ENCODE peak calls at places on chromosomes 1 and 21, in nine cellular contexts. One of them, this sample, is unnamed.

GRCh38 chr1:220300442-220301121 is 28.3 kb upstream of the RAB3GAP2 start:
- ATAC-seq in lung: peak
- ATAC-seq in heart left ventricle: peak
- ATAC-seq in stimulated activated effector memory CD8-positive, alpha-beta T cell treated with anti-CD3 and anti-CD28 coated beads, Interleukin-12 subunit alpha, Interleukin-12 subunit beta, amount 100 ng/mL, for 72 hours: no peak
- ATAC-seq in naive thymus-derived CD4-positive, alpha-beta T cell: no peak
- ATAC-seq in foreskin keratinocyte: peak
- ATAC-seq in right cardiac atrium: peak
- ATAC-seq in natural killer cell treated with Interleukin-12 subunit alpha and Interleukin-12 subunit beta and Interleukin-15 and Interleukin-18, amount 100 ng/mL, for 72 hours: no peak
- ATAC-seq in activated naive CD8-positive, alpha-beta T cell treated with anti-CD3 and anti-CD28 coated beads, Interleukin-2, amount 10 ng/mL, durations not matched to agents 7 days and 5 days: no peak
- ATAC-seq in this sample: peak

GRCh38 chr1:232620356-232620841 is 9.5 kb downstream of the SIPA1L2 start:
- ATAC-seq in heart left ventricle: peak
- ATAC-seq in foreskin keratinocyte: no peak
- ATAC-seq in stimulated activated effector memory CD8-positive, alpha-beta T cell treated with anti-CD3 and anti-CD28 coated beads, Interleukin-12 subunit alpha, Interleukin-12 subunit beta, amount 100 ng/mL, for 72 hours: no peak
- ATAC-seq in lung: peak
- ATAC-seq in right cardiac atrium: peak
- ATAC-seq in natural killer cell treated with Interleukin-12 subunit alpha and Interleukin-12 subunit beta and Interleukin-15 and Interleukin-18, amount 100 ng/mL, for 72 hours: no peak
- ATAC-seq in naive thymus-derived CD4-positive, alpha-beta T cell: peak
- ATAC-seq in activated naive CD8-positive, alpha-beta T cell treated with anti-CD3 and anti-CD28 coated beads, Interleukin-2, amount 10 ng/mL, durations not matched to agents 7 days and 5 days: no peak
- ATAC-seq in this sample: peak

GRCh38 chr1:244224487-244225430 is 173.7 kb downstream of the ZBTB18 start:
- ATAC-seq in foreskin keratinocyte: no peak
- ATAC-seq in right cardiac atrium: no peak
- ATAC-seq in natural killer cell treated with Interleukin-12 subunit alpha and Interleukin-12 subunit beta and Interleukin-15 and Interleukin-18, amount 100 ng/mL, for 72 hours: no peak
- ATAC-seq in stimulated activated effector memory CD8-positive, alpha-beta T cell treated with anti-CD3 and anti-CD28 coated beads, Interleukin-12 subunit alpha, Interleukin-12 subunit beta, amount 100 ng/mL, for 72 hours: no peak
- ATAC-seq in lung: no peak
- ATAC-seq in activated naive CD8-positive, alpha-beta T cell treated with anti-CD3 and anti-CD28 coated beads, Interleukin-2, amount 10 ng/mL, durations not matched to agents 7 days and 5 days: no peak
- ATAC-seq in heart left ventricle: no peak
- ATAC-seq in naive thymus-derived CD4-positive, alpha-beta T cell: peak
- ATAC-seq in this sample: no peak

GRCh38 chr1:179251675-179252074 is 22.2 kb upstream of the ABL2 start:
- ATAC-seq in right cardiac atrium: peak
- ATAC-seq in activated naive CD8-positive, alpha-beta T cell treated with anti-CD3 and anti-CD28 coated beads, Interleukin-2, amount 10 ng/mL, durations not matched to agents 7 days and 5 days: no peak
- ATAC-seq in naive thymus-derived CD4-positive, alpha-beta T cell: no peak
- ATAC-seq in foreskin keratinocyte: no peak
- ATAC-seq in heart left ventricle: peak
- ATAC-seq in stimulated activated effector memory CD8-positive, alpha-beta T cell treated with anti-CD3 and anti-CD28 coated beads, Interleukin-12 subunit alpha, Interleukin-12 subunit beta, amount 100 ng/mL, for 72 hours: no peak
- ATAC-seq in natural killer cell treated with Interleukin-12 subunit alpha and Interleukin-12 subunit beta and Interleukin-15 and Interleukin-18, amount 100 ng/mL, for 72 hours: no peak
- ATAC-seq in lung: no peak
- ATAC-seq in this sample: peak

GRCh38 chr1:234579967-234580366 is 30.0 kb downstream of the IRF2BP2 start:
- ATAC-seq in lung: no peak
- ATAC-seq in natural killer cell treated with Interleukin-12 subunit alpha and Interleukin-12 subunit beta and Interleukin-15 and Interleukin-18, amount 100 ng/mL, for 72 hours: no peak
- ATAC-seq in right cardiac atrium: no peak
- ATAC-seq in stimulated activated effector memory CD8-positive, alpha-beta T cell treated with anti-CD3 and anti-CD28 coated beads, Interleukin-12 subunit alpha, Interleukin-12 subunit beta, amount 100 ng/mL, for 72 hours: peak
- ATAC-seq in naive thymus-derived CD4-positive, alpha-beta T cell: peak
- ATAC-seq in activated naive CD8-positive, alpha-beta T cell treated with anti-CD3 and anti-CD28 coated beads, Interleukin-2, amount 10 ng/mL, durations not matched to agents 7 days and 5 days: no peak
- ATAC-seq in foreskin keratinocyte: peak
- ATAC-seq in heart left ventricle: no peak
- ATAC-seq in this sample: peak

GRCh38 chr1:243917177-243917862 is 67.3 kb upstream of the AKT3 start:
- ATAC-seq in heart left ventricle: peak
- ATAC-seq in naive thymus-derived CD4-positive, alpha-beta T cell: peak
- ATAC-seq in foreskin keratinocyte: peak
- ATAC-seq in lung: peak
- ATAC-seq in right cardiac atrium: peak
- ATAC-seq in natural killer cell treated with Interleukin-12 subunit alpha and Interleukin-12 subunit beta and Interleukin-15 and Interleukin-18, amount 100 ng/mL, for 72 hours: peak
- ATAC-seq in stimulated activated effector memory CD8-positive, alpha-beta T cell treated with anti-CD3 and anti-CD28 coated beads, Interleukin-12 subunit alpha, Interleukin-12 subunit beta, amount 100 ng/mL, for 72 hours: peak
- ATAC-seq in activated naive CD8-positive, alpha-beta T cell treated with anti-CD3 and anti-CD28 coated beads, Interleukin-2, amount 10 ng/mL, durations not matched to agents 7 days and 5 days: peak
- ATAC-seq in this sample: peak

GRCh38 chr1:100361249-100362089 is 9.2 kb downstream of the CDC14A start:
- ATAC-seq in stimulated activated effector memory CD8-positive, alpha-beta T cell treated with anti-CD3 and anti-CD28 coated beads, Interleukin-12 subunit alpha, Interleukin-12 subunit beta, amount 100 ng/mL, for 72 hours: no peak
- ATAC-seq in activated naive CD8-positive, alpha-beta T cell treated with anti-CD3 and anti-CD28 coated beads, Interleukin-2, amount 10 ng/mL, durations not matched to agents 7 days and 5 days: no peak
- ATAC-seq in heart left ventricle: peak
- ATAC-seq in lung: no peak
- ATAC-seq in natural killer cell treated with Interleukin-12 subunit alpha and Interleukin-12 subunit beta and Interleukin-15 and Interleukin-18, amount 100 ng/mL, for 72 hours: no peak
- ATAC-seq in right cardiac atrium: no peak
- ATAC-seq in foreskin keratinocyte: no peak
- ATAC-seq in naive thymus-derived CD4-positive, alpha-beta T cell: no peak
- ATAC-seq in this sample: no peak

GRCh38 chr1:93692451-93692861 is 10.8 kb upstream of the BCAR3 start:
- ATAC-seq in right cardiac atrium: no peak
- ATAC-seq in natural killer cell treated with Interleukin-12 subunit alpha and Interleukin-12 subunit beta and Interleukin-15 and Interleukin-18, amount 100 ng/mL, for 72 hours: no peak
- ATAC-seq in foreskin keratinocyte: peak
- ATAC-seq in stimulated activated effector memory CD8-positive, alpha-beta T cell treated with anti-CD3 and anti-CD28 coated beads, Interleukin-12 subunit alpha, Interleukin-12 subunit beta, amount 100 ng/mL, for 72 hours: no peak
- ATAC-seq in activated naive CD8-positive, alpha-beta T cell treated with anti-CD3 and anti-CD28 coated beads, Interleukin-2, amount 10 ng/mL, durations not matched to agents 7 days and 5 days: no peak
- ATAC-seq in lung: peak
- ATAC-seq in heart left ventricle: no peak
- ATAC-seq in naive thymus-derived CD4-positive, alpha-beta T cell: no peak
- ATAC-seq in this sample: peak

GRCh38 chr1:25914074-25914995 is 8.1 kb upstream of the STMN1 start:
- ATAC-seq in activated naive CD8-positive, alpha-beta T cell treated with anti-CD3 and anti-CD28 coated beads, Interleukin-2, amount 10 ng/mL, durations not matched to agents 7 days and 5 days: no peak
- ATAC-seq in naive thymus-derived CD4-positive, alpha-beta T cell: no peak
- ATAC-seq in lung: no peak
- ATAC-seq in right cardiac atrium: no peak
- ATAC-seq in heart left ventricle: peak
- ATAC-seq in stimulated activated effector memory CD8-positive, alpha-beta T cell treated with anti-CD3 and anti-CD28 coated beads, Interleukin-12 subunit alpha, Interleukin-12 subunit beta, amount 100 ng/mL, for 72 hours: no peak
- ATAC-seq in natural killer cell treated with Interleukin-12 subunit alpha and Interleukin-12 subunit beta and Interleukin-15 and Interleukin-18, amount 100 ng/mL, for 72 hours: no peak
- ATAC-seq in foreskin keratinocyte: no peak
- ATAC-seq in this sample: peak

GRCh38 chr1:66304128-66304527 is 229.8 kb upstream of the SGIP1 start:
- ATAC-seq in activated naive CD8-positive, alpha-beta T cell treated with anti-CD3 and anti-CD28 coated beads, Interleukin-2, amount 10 ng/mL, durations not matched to agents 7 days and 5 days: no peak
- ATAC-seq in stimulated activated effector memory CD8-positive, alpha-beta T cell treated with anti-CD3 and anti-CD28 coated beads, Interleukin-12 subunit alpha, Interleukin-12 subunit beta, amount 100 ng/mL, for 72 hours: no peak
- ATAC-seq in naive thymus-derived CD4-positive, alpha-beta T cell: no peak
- ATAC-seq in natural killer cell treated with Interleukin-12 subunit alpha and Interleukin-12 subunit beta and Interleukin-15 and Interleukin-18, amount 100 ng/mL, for 72 hours: no peak
- ATAC-seq in foreskin keratinocyte: no peak
- ATAC-seq in heart left ventricle: no peak
- ATAC-seq in right cardiac atrium: no peak
- ATAC-seq in lung: no peak
- ATAC-seq in this sample: no peak

GRCh38 chr1:158353333-158354038 is at the start of gene CD1E:
- ATAC-seq in activated naive CD8-positive, alpha-beta T cell treated with anti-CD3 and anti-CD28 coated beads, Interleukin-2, amount 10 ng/mL, durations not matched to agents 7 days and 5 days: no peak
- ATAC-seq in stimulated activated effector memory CD8-positive, alpha-beta T cell treated with anti-CD3 and anti-CD28 coated beads, Interleukin-12 subunit alpha, Interleukin-12 subunit beta, amount 100 ng/mL, for 72 hours: no peak
- ATAC-seq in right cardiac atrium: no peak
- ATAC-seq in natural killer cell treated with Interleukin-12 subunit alpha and Interleukin-12 subunit beta and Interleukin-15 and Interleukin-18, amount 100 ng/mL, for 72 hours: peak
- ATAC-seq in foreskin keratinocyte: no peak
- ATAC-seq in heart left ventricle: no peak
- ATAC-seq in naive thymus-derived CD4-positive, alpha-beta T cell: peak
- ATAC-seq in lung: no peak
- ATAC-seq in this sample: no peak

GRCh38 chr1:59391216-59392179 is 94.6 kb downstream of the FGGY start:
- ATAC-seq in naive thymus-derived CD4-positive, alpha-beta T cell: no peak
- ATAC-seq in lung: no peak
- ATAC-seq in heart left ventricle: no peak
- ATAC-seq in stimulated activated effector memory CD8-positive, alpha-beta T cell treated with anti-CD3 and anti-CD28 coated beads, Interleukin-12 subunit alpha, Interleukin-12 subunit beta, amount 100 ng/mL, for 72 hours: peak
- ATAC-seq in right cardiac atrium: no peak
- ATAC-seq in foreskin keratinocyte: no peak
- ATAC-seq in natural killer cell treated with Interleukin-12 subunit alpha and Interleukin-12 subunit beta and Interleukin-15 and Interleukin-18, amount 100 ng/mL, for 72 hours: no peak
- ATAC-seq in activated naive CD8-positive, alpha-beta T cell treated with anti-CD3 and anti-CD28 coated beads, Interleukin-2, amount 10 ng/mL, durations not matched to agents 7 days and 5 days: no peak
- ATAC-seq in this sample: peak

GRCh38 chr21:42799516-42799915 is 79.8 kb downstream of the WDR4 start:
- ATAC-seq in heart left ventricle: no peak
- ATAC-seq in naive thymus-derived CD4-positive, alpha-beta T cell: no peak
- ATAC-seq in right cardiac atrium: no peak
- ATAC-seq in foreskin keratinocyte: peak
- ATAC-seq in natural killer cell treated with Interleukin-12 subunit alpha and Interleukin-12 subunit beta and Interleukin-15 and Interleukin-18, amount 100 ng/mL, for 72 hours: no peak
- ATAC-seq in activated naive CD8-positive, alpha-beta T cell treated with anti-CD3 and anti-CD28 coated beads, Interleukin-2, amount 10 ng/mL, durations not matched to agents 7 days and 5 days: no peak
- ATAC-seq in lung: no peak
- ATAC-seq in stimulated activated effector memory CD8-positive, alpha-beta T cell treated with anti-CD3 and anti-CD28 coated beads, Interleukin-12 subunit alpha, Interleukin-12 subunit beta, amount 100 ng/mL, for 72 hours: peak
- ATAC-seq in this sample: no peak

GRCh38 chr1:13228343-13228781 is 2.4 kb upstream of the PRAMEF18 start:
- ATAC-seq in lung: no peak
- ATAC-seq in natural killer cell treated with Interleukin-12 subunit alpha and Interleukin-12 subunit beta and Interleukin-15 and Interleukin-18, amount 100 ng/mL, for 72 hours: no peak
- ATAC-seq in foreskin keratinocyte: no peak
- ATAC-seq in right cardiac atrium: no peak
- ATAC-seq in naive thymus-derived CD4-positive, alpha-beta T cell: no peak
- ATAC-seq in stimulated activated effector memory CD8-positive, alpha-beta T cell treated with anti-CD3 and anti-CD28 coated beads, Interleukin-12 subunit alpha, Interleukin-12 subunit beta, amount 100 ng/mL, for 72 hours: no peak
- ATAC-seq in activated naive CD8-positive, alpha-beta T cell treated with anti-CD3 and anti-CD28 coated beads, Interleukin-2, amount 10 ng/mL, durations not matched to agents 7 days and 5 days: no peak
- ATAC-seq in heart left ventricle: no peak
- ATAC-seq in this sample: peak

GRCh38 chr21:44456915-44457736 is 1.8 kb downstream of the LRRC3 start:
- ATAC-seq in heart left ventricle: no peak
- ATAC-seq in naive thymus-derived CD4-positive, alpha-beta T cell: no peak
- ATAC-seq in foreskin keratinocyte: no peak
- ATAC-seq in lung: no peak
- ATAC-seq in stimulated activated effector memory CD8-positive, alpha-beta T cell treated with anti-CD3 and anti-CD28 coated beads, Interleukin-12 subunit alpha, Interleukin-12 subunit beta, amount 100 ng/mL, for 72 hours: no peak
- ATAC-seq in right cardiac atrium: no peak
- ATAC-seq in activated naive CD8-positive, alpha-beta T cell treated with anti-CD3 and anti-CD28 coated beads, Interleukin-2, amount 10 ng/mL, durations not matched to agents 7 days and 5 days: no peak
- ATAC-seq in natural killer cell treated with Interleukin-12 subunit alpha and Interleukin-12 subunit beta and Interleukin-15 and Interleukin-18, amount 100 ng/mL, for 72 hours: no peak
- ATAC-seq in this sample: no peak

GRCh38 chr1:228540161-228540917 is 53.2 kb downstream of the RNF187 start:
- ATAC-seq in heart left ventricle: no peak
- ATAC-seq in stimulated activated effector memory CD8-positive, alpha-beta T cell treated with anti-CD3 and anti-CD28 coated beads, Interleukin-12 subunit alpha, Interleukin-12 subunit beta, amount 100 ng/mL, for 72 hours: no peak
- ATAC-seq in right cardiac atrium: no peak
- ATAC-seq in naive thymus-derived CD4-positive, alpha-beta T cell: no peak
- ATAC-seq in lung: no peak
- ATAC-seq in activated naive CD8-positive, alpha-beta T cell treated with anti-CD3 and anti-CD28 coated beads, Interleukin-2, amount 10 ng/mL, durations not matched to agents 7 days and 5 days: no peak
- ATAC-seq in foreskin keratinocyte: no peak
- ATAC-seq in natural killer cell treated with Interleukin-12 subunit alpha and Interleukin-12 subunit beta and Interleukin-15 and Interleukin-18, amount 100 ng/mL, for 72 hours: no peak
- ATAC-seq in this sample: no peak

GRCh38 chr1:114250683-114251572 is 97.3 kb upstream of the SYT6 start:
- ATAC-seq in natural killer cell treated with Interleukin-12 subunit alpha and Interleukin-12 subunit beta and Interleukin-15 and Interleukin-18, amount 100 ng/mL, for 72 hours: no peak
- ATAC-seq in naive thymus-derived CD4-positive, alpha-beta T cell: no peak
- ATAC-seq in foreskin keratinocyte: no peak
- ATAC-seq in right cardiac atrium: peak
- ATAC-seq in lung: no peak
- ATAC-seq in stimulated activated effector memory CD8-positive, alpha-beta T cell treated with anti-CD3 and anti-CD28 coated beads, Interleukin-12 subunit alpha, Interleukin-12 subunit beta, amount 100 ng/mL, for 72 hours: no peak
- ATAC-seq in heart left ventricle: peak
- ATAC-seq in activated naive CD8-positive, alpha-beta T cell treated with anti-CD3 and anti-CD28 coated beads, Interleukin-2, amount 10 ng/mL, durations not matched to agents 7 days and 5 days: no peak
- ATAC-seq in this sample: no peak

GRCh38 chr21:33998402-33998801 is 75.0 kb upstream of the MRPS6 start:
- ATAC-seq in natural killer cell treated with Interleukin-12 subunit alpha and Interleukin-12 subunit beta and Interleukin-15 and Interleukin-18, amount 100 ng/mL, for 72 hours: no peak
- ATAC-seq in activated naive CD8-positive, alpha-beta T cell treated with anti-CD3 and anti-CD28 coated beads, Interleukin-2, amount 10 ng/mL, durations not matched to agents 7 days and 5 days: peak
- ATAC-seq in lung: no peak
- ATAC-seq in right cardiac atrium: peak
- ATAC-seq in heart left ventricle: no peak
- ATAC-seq in stimulated activated effector memory CD8-positive, alpha-beta T cell treated with anti-CD3 and anti-CD28 coated beads, Interleukin-12 subunit alpha, Interleukin-12 subunit beta, amount 100 ng/mL, for 72 hours: no peak
- ATAC-seq in foreskin keratinocyte: no peak
- ATAC-seq in naive thymus-derived CD4-positive, alpha-beta T cell: peak
- ATAC-seq in this sample: peak

GRCh38 chr1:81371864-81372263 is 428.9 kb upstream of the ADGRL2 start:
- ATAC-seq in heart left ventricle: no peak
- ATAC-seq in natural killer cell treated with Interleukin-12 subunit alpha and Interleukin-12 subunit beta and Interleukin-15 and Interleukin-18, amount 100 ng/mL, for 72 hours: no peak
- ATAC-seq in lung: no peak
- ATAC-seq in right cardiac atrium: no peak
- ATAC-seq in stimulated activated effector memory CD8-positive, alpha-beta T cell treated with anti-CD3 and anti-CD28 coated beads, Interleukin-12 subunit alpha, Interleukin-12 subunit beta, amount 100 ng/mL, for 72 hours: no peak
- ATAC-seq in foreskin keratinocyte: no peak
- ATAC-seq in activated naive CD8-positive, alpha-beta T cell treated with anti-CD3 and anti-CD28 coated beads, Interleukin-2, amount 10 ng/mL, durations not matched to agents 7 days and 5 days: no peak
- ATAC-seq in naive thymus-derived CD4-positive, alpha-beta T cell: no peak
- ATAC-seq in this sample: no peak

GRCh38 chr1:162007485-162007884 is 16.2 kb downstream of the OLFML2B start:
- ATAC-seq in stimulated activated effector memory CD8-positive, alpha-beta T cell treated with anti-CD3 and anti-CD28 coated beads, Interleukin-12 subunit alpha, Interleukin-12 subunit beta, amount 100 ng/mL, for 72 hours: no peak
- ATAC-seq in foreskin keratinocyte: no peak
- ATAC-seq in natural killer cell treated with Interleukin-12 subunit alpha and Interleukin-12 subunit beta and Interleukin-15 and Interleukin-18, amount 100 ng/mL, for 72 hours: no peak
- ATAC-seq in right cardiac atrium: no peak
- ATAC-seq in naive thymus-derived CD4-positive, alpha-beta T cell: no peak
- ATAC-seq in heart left ventricle: no peak
- ATAC-seq in activated naive CD8-positive, alpha-beta T cell treated with anti-CD3 and anti-CD28 coated beads, Interleukin-2, amount 10 ng/mL, durations not matched to agents 7 days and 5 days: no peak
- ATAC-seq in lung: no peak
- ATAC-seq in this sample: no peak